ENCODE peak calls at places on chromosomes 16 and 17, in five cellular contexts. Z is neural progenitor cell, D is GM23248, T is colonic mucosa, B is H1. V is an unnamed sample.
A peak's percentile ranks its signal among the peaks of the same experiment; 100 is the strongest.

GRCh38 chr17:37516131-37516561 is 26.5 kb downstream of the DUSP14 start:
- DNase-seq in Z (no peak), D (peak; percentile 39), T (no peak), B (no peak), V (no peak)

GRCh38 chr16:52066951-52067350 is 480.0 kb downstream of the TOX3 start:
- DNase-seq in Z (no peak), D (no peak), T (no peak), B (no peak), V (no peak)

GRCh38 chr17:40056379-40057005 is 2.3 kb upstream of the MED24 start:
- DNase-seq in Z (no peak), D (no peak), T (no peak), B (no peak), V (no peak)

GRCh38 chr17:27965224-27965623 is 72.1 kb upstream of the LYRM9 start:
- DNase-seq in Z (no peak), D (no peak), T (no peak), B (no peak), V (no peak)

GRCh38 chr17:42067371-42068180 is 17.2 kb upstream of the C17orf113 start:
- DNase-seq in Z (peak; percentile 77), D (peak; percentile 51), T (peak; percentile 81), B (no peak), V (peak; percentile 42)

GRCh38 chr16:89602273-89602951 is 11.0 kb upstream of the DPEP1 start:
- DNase-seq in Z (peak; percentile 88), D (peak; percentile 96), T (no peak), B (no peak), V (peak; percentile 39)

GRCh38 chr17:74085434-74085833 is 118.0 kb upstream of the RPL38 start:
- DNase-seq in Z (no peak), D (no peak), T (no peak), B (no peak), V (peak; percentile 23)

GRCh38 chr16:11104168-11105037 is 151.6 kb downstream of the SOCS1 start:
- DNase-seq in Z (no peak), D (no peak), T (no peak), B (no peak), V (no peak)

GRCh38 chr16:86577314-86577971 is 906 bp upstream of the FOXL1 start:
- DNase-seq in Z (no peak), D (peak; percentile 41), T (no peak), B (no peak), V (no peak)

GRCh38 chr17:8572767-8573166 is 57.8 kb downstream of the MYH10 start:
- DNase-seq in Z (no peak), D (peak; percentile 22), T (no peak), B (no peak), V (no peak)

GRCh38 chr17:9226794-9227135 is 205.5 kb downstream of the NTN1 start:
- DNase-seq in Z (no peak), D (no peak), T (no peak), B (no peak), V (no peak)

GRCh38 chr17:63378411-63379076 is 67.6 kb downstream of the CYB561 start:
- DNase-seq in Z (no peak), D (no peak), T (no peak), B (no peak), V (no peak)

GRCh38 chr17:63381101-63381729 is 64.9 kb downstream of the CYB561 start:
- DNase-seq in Z (no peak), D (peak; percentile 56), T (no peak), B (no peak), V (no peak)

GRCh38 chr17:63387941-63388340 is 58.2 kb downstream of the CYB561 start:
- DNase-seq in Z (no peak), D (no peak), T (no peak), B (no peak), V (no peak)

GRCh38 chr17:63382136-63382535 is 64.0 kb downstream of the CYB561 start:
- DNase-seq in Z (no peak), D (peak; percentile 38), T (no peak), B (no peak), V (no peak)

GRCh38 chr17:63382826-63383225 is 63.3 kb downstream of the CYB561 start:
- DNase-seq in Z (no peak), D (peak; percentile 65), T (no peak), B (no peak), V (no peak)
- H3K4me3 ChIP-seq in Z (no peak overlapping the region), D (no peak overlapping the region), T (no peak overlapping the region), B (no peak overlapping the region), V (no peak overlapping the region)

GRCh38 chr16:3460585-3460984 is 17.1 kb downstream of the NAA60 start:
- DNase-seq in Z (no peak), D (no peak), T (no peak), B (no peak), V (no peak)
- H3K9ac ChIP-seq in Z (peak overlapping the region; percentile 5), D (no peak overlapping the region), T (no peak overlapping the region), B (no peak overlapping the region), V (no peak overlapping the region)

DNA sequence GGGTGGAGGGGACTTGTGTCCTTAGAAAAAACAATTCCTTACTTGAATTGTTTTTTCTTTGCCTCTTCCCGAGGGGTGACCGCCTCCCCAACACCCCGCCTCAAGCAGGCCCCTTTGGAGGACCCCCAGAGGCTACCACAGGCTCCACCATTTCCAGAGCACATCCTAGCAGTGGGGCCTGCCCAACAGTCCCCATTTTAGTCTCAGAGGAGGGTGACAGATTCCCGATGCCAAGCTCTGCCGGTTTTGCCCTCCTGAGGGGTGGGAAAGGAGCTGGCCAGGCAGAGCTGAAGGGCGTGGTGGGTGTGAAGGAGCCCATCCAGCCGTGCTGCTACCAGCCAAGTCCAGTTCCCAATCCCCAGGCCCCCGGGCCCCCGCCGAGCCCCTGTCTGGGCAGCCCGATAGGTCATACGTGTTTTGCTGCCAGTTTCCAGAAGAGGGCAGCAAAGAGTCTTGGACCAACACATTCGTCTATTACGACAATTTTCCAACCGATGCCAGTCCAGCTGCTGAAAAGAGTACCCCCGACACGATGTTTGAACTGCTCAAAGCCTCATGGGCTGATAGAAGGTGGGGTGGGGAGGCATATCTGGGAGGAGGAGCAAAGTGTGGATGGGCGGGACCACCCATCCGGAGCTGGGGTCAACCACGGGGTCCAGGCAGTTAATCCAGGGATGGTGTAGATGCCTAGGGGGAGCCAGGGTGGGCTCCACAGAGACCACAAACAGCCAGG is 18.8 kb upstream of the GAA start:
- DNase-seq in Z (peak; percentile 86), D (peak; percentile 81), T (peak; percentile 66), B (peak; percentile 50), V (no peak)
- H3K4me3 ChIP-seq in Z (no peak overlapping the region), D (peak overlapping the region; percentile 52), T (no peak overlapping the region), B (no peak overlapping the region), V (no peak overlapping the region)

GRCh38 chr17:78783711-78784396 is 1.8 kb upstream of the CYTH1 start:
- DNase-seq in Z (no peak), D (no peak), T (no peak), B (no peak), V (no peak)
- H3K9ac ChIP-seq in Z (no peak overlapping the region), D (no peak overlapping the region), T (no peak overlapping the region), B (no peak overlapping the region), V (no peak overlapping the region)